ENCODE peak calls at places on chromosome 21, in nine cellular contexts. M, V, F, G, Q, D, N, A and O are unnamed samples.

GRCh38 chr21:16978309-16978895 is 534.4 kb upstream of the CXADR start:
- DNase-seq in M (no peak), V (no peak), F (no peak), G (no peak), Q (peak), D (no peak), N (no peak), A (no peak), O (no peak)

GRCh38 chr21:46455575-46456385 is 2.9 kb upstream of the DIP2A start:
- DNase-seq in M (no peak), V (peak), F (no peak), G (no peak), Q (no peak), D (peak), N (no peak), A (no peak), O (peak)

GRCh38 chr21:39979321-39979720 is 112.1 kb downstream of the PCP4 start:
- DNase-seq in M (no peak), V (no peak), F (no peak), G (no peak), Q (no peak), D (no peak), N (no peak), A (no peak), O (no peak)

GRCh38 chr21:36235058-36235582 is 78.5 kb downstream of the DOP1B start:
- DNase-seq in M (peak), V (no peak), F (no peak), G (no peak), Q (peak), D (no peak), N (no peak), A (no peak), O (no peak)

GRCh38 chr21:43352568-43353281 is 74.2 kb downstream of the SIK1 start:
- DNase-seq in M (no peak), V (peak), F (no peak), G (peak), Q (no peak), D (no peak), N (no peak), A (no peak), O (no peak)

GRCh38 chr21:28960245-28960644 is 32.4 kb downstream of the LTN1 start:
- DNase-seq in M (no peak), V (no peak), F (no peak), G (no peak), Q (no peak), D (no peak), N (no peak), A (no peak), O (no peak)

GRCh38 chr21:32336711-32337110 is 38.1 kb downstream of the MRAP start:
- DNase-seq in M (no peak), V (peak), F (no peak), G (no peak), Q (no peak), D (peak), N (no peak), A (no peak), O (peak)

GRCh38 chr21:28375708-28376385 is 616.8 kb downstream of the LTN1 start:
- DNase-seq in M (no peak), V (no peak), F (no peak), G (no peak), Q (no peak), D (peak), N (no peak), A (no peak), O (no peak)

GRCh38 chr21:45780647-45781046 is 137.1 kb downstream of the PCBP3 start:
- DNase-seq in M (no peak), V (no peak), F (no peak), G (no peak), Q (no peak), D (no peak), N (no peak), A (no peak), O (no peak)

GRCh38 chr21:36419996-36420395 is 34.8 kb downstream of the CHAF1B start:
- DNase-seq in M (peak), V (peak), F (no peak), G (peak), Q (peak), D (peak), N (peak), A (peak), O (peak)

GRCh38 chr21:35716886-35717285 is 343.4 kb downstream of the SETD4 start:
- DNase-seq in M (no peak), V (no peak), F (no peak), G (no peak), Q (no peak), D (no peak), N (no peak), A (no peak), O (no peak)

GRCh38 chr21:42562258-42562657 is 48.6 kb downstream of the SLC37A1 start:
- DNase-seq in M (no peak), V (no peak), F (no peak), G (no peak), Q (no peak), D (no peak), N (no peak), A (no peak), O (no peak)

GRCh38 chr21:36915014-36915700 is 51.3 kb downstream of the HLCS start:
- DNase-seq in M (no peak), V (no peak), F (no peak), G (no peak), Q (no peak), D (no peak), N (no peak), A (no peak), O (no peak)

GRCh38 chr21:42062543-42063022 is 8.5 kb upstream of the UMODL1 start:
- DNase-seq in M (no peak), V (no peak), F (peak), G (peak), Q (no peak), D (no peak), N (peak), A (no peak), O (peak)

GRCh38 chr21:28482657-28483056 is 510.0 kb downstream of the LTN1 start:
- DNase-seq in M (no peak), V (no peak), F (no peak), G (no peak), Q (no peak), D (no peak), N (no peak), A (no peak), O (no peak)

GRCh38 chr21:37525810-37526209 is 159.2 kb downstream of the DYRK1A start:
- DNase-seq in M (no peak), V (no peak), F (no peak), G (no peak), Q (no peak), D (no peak), N (no peak), A (no peak), O (no peak)

GRCh38 chr21:44932366-44933181 is 7.3 kb upstream of the SLX9 start:
- DNase-seq in M (peak), V (no peak), F (peak), G (peak), Q (peak), D (no peak), N (peak), A (peak), O (no peak)

GRCh38 chr21:44710756-44711326 is 531 bp downstream of the TSPEAR start:
- DNase-seq in M (peak), V (no peak), F (no peak), G (no peak), Q (no peak), D (no peak), N (no peak), A (no peak), O (no peak)

GRCh38 chr21:46205121-46205520 is 20.9 kb upstream of the SPATC1L start:
- DNase-seq in M (no peak), V (no peak), F (no peak), G (no peak), Q (no peak), D (no peak), N (no peak), A (peak), O (no peak)

GRCh38 chr21:19120591-19120990 is 717.0 kb upstream of the TMPRSS15 start:
- DNase-seq in M (no peak), V (no peak), F (no peak), G (no peak), Q (no peak), D (no peak), N (no peak), A (no peak), O (no peak)

GRCh38 chr21:43611598-43612369 is 47.5 kb downstream of the HSF2BP start:
- DNase-seq in M (peak), V (peak), F (no peak), G (no peak), Q (peak), D (peak), N (no peak), A (no peak), O (peak)

GRCh38 chr21:44729336-44730027 is 18.1 kb upstream of the TSPEAR start:
- DNase-seq in M (no peak), V (no peak), F (no peak), G (no peak), Q (no peak), D (no peak), N (no peak), A (no peak), O (no peak)

GRCh38 chr21:45228171-45228641 is 59.5 kb downstream of the POFUT2 start:
- DNase-seq in M (no peak), V (peak), F (peak), G (no peak), Q (peak), D (peak), N (peak), A (no peak), O (peak)

GRCh38 chr21:44331650-44332306 is 7.4 kb downstream of the CFAP410 start:
- DNase-seq in M (no peak), V (no peak), F (no peak), G (no peak), Q (no peak), D (peak), N (no peak), A (peak), O (no peak)

GRCh38 chr21:46119565-46120271 is 21.8 kb downstream of the COL6A2 start:
- DNase-seq in M (no peak), V (no peak), F (no peak), G (no peak), Q (no peak), D (no peak), N (no peak), A (peak), O (no peak)

GRCh38 chr21:40140675-40141074 is 273.4 kb downstream of the PCP4 start:
- DNase-seq in M (no peak), V (no peak), F (no peak), G (no peak), Q (no peak), D (no peak), N (no peak), A (no peak), O (no peak)

GRCh38 chr21:42514883-42515228 is 1.2 kb downstream of the SLC37A1 start:
- DNase-seq in M (no peak), V (no peak), F (no peak), G (no peak), Q (no peak), D (no peak), N (no peak), A (no peak), O (no peak)

GRCh38 chr21:41510500-41510899 is 2.5 kb upstream of the TMPRSS2 start:
- DNase-seq in M (no peak), V (no peak), F (no peak), G (no peak), Q (no peak), D (no peak), N (no peak), A (no peak), O (no peak)

GRCh38 chr21:33924766-33925100 is 9.1 kb upstream of the ATP5PO start:
- DNase-seq in M (no peak), V (no peak), F (no peak), G (no peak), Q (no peak), D (no peak), N (no peak), A (no peak), O (no peak)

GRCh38 chr21:31284797-31285397 is 59.2 kb downstream of the TIAM1 start:
- DNase-seq in M (no peak), V (peak), F (no peak), G (no peak), Q (no peak), D (peak), N (no peak), A (no peak), O (no peak)

GRCh38 chr21:14945176-14945575 is 119.6 kb downstream of the NRIP1 start:
- DNase-seq in M (no peak), V (no peak), F (no peak), G (no peak), Q (no peak), D (no peak), N (no peak), A (no peak), O (no peak)

GRCh38 chr21:36397606-36398005 is 12.4 kb downstream of the CHAF1B start:
- DNase-seq in M (no peak), V (no peak), F (no peak), G (no peak), Q (no peak), D (no peak), N (no peak), A (no peak), O (no peak)